ENCODE peak calls at places on chromosomes 13 and 19, in six cellular contexts. H is AG04450, W is thyroid gland, I is AG10803, B is omental fat pad, C is left lung. F is an unnamed sample.

GRCh38 chr13:101474419-101474957 is 22.0 kb downstream of the ITGBL1 start:
- DNase-seq in H (peak; percentile 90), W (no peak), I (peak; percentile 91), B (no peak), C (no peak), F (no peak)

GRCh38 chr19:8505680-8506401 is 3.4 kb upstream of the PRAM1 start:
- DNase-seq in H (peak; percentile 18), W (peak; percentile 86), I (peak; percentile 55), B (peak; percentile 73), C (peak; percentile 80), F (peak; percentile 96)

GRCh38 chr19:55549500-55550320 is 4.4 kb upstream of the SBK3 start:
- DNase-seq in H (peak; percentile 62), W (peak; percentile 78), I (peak; percentile 93), B (no peak), C (no peak), F (no peak)

GRCh38 chr13:95360052-95360451 is 58.8 kb upstream of the ABCC4 start:
- DNase-seq in H (no peak), W (no peak), I (no peak), B (no peak), C (no peak), F (no peak)

GRCh38 chr19:30324982-30325381 is 47.2 kb upstream of the ZNF536 start:
- DNase-seq in H (no peak), W (no peak), I (no peak), B (no peak), C (no peak), F (no peak)

GRCh38 chr13:53310786-53311185 is 282.2 kb downstream of the OLFM4 start:
- DNase-seq in H (no peak), W (no peak), I (no peak), B (no peak), C (no peak), F (no peak)

GRCh38 chr19:4120531-4120930 is 3.4 kb downstream of the MAP2K2 start:
- DNase-seq in H (no peak), W (no peak), I (peak; percentile 72), B (no peak), C (no peak), F (no peak)

GRCh38 chr19:10593820-10594637 is 6.9 kb upstream of the AP1M2 start:
- DNase-seq in H (no peak), W (peak; percentile 48), I (peak; percentile 61), B (no peak), C (no peak), F (no peak)

GRCh38 chr13:30133554-30133912 is 173.8 kb downstream of the KATNAL1 start:
- DNase-seq in H (no peak), W (no peak), I (no peak), B (no peak), C (no peak), F (no peak)

GRCh38 chr13:30363725-30364124 is 56.4 kb upstream of the KATNAL1 start:
- DNase-seq in H (no peak), W (no peak), I (no peak), B (no peak), C (no peak), F (no peak)

GRCh38 chr19:15836345-15836594 is 20.8 kb upstream of the OR10H1 start:
- DNase-seq in H (no peak), W (no peak), I (peak; percentile 25), B (peak; percentile 23), C (no peak), F (no peak)

GRCh38 chr13:94558721-94559120 is 37.2 kb downstream of the TGDS start:
- DNase-seq in H (no peak), W (no peak), I (no peak), B (no peak), C (no peak), F (no peak)

GRCh38 chr19:31119951-31120690 is 229.1 kb downstream of the TSHZ3 start:
- DNase-seq in H (no peak), W (peak; percentile 95), I (peak; percentile 42), B (no peak), C (no peak), F (no peak)

GRCh38 chr13:107767119-107767518 is 448.2 kb downstream of the LIG4 start:
- DNase-seq in H (no peak), W (no peak), I (no peak), B (no peak), C (no peak), F (no peak)

GRCh38 chr13:111076156-111077013 is 38.7 kb upstream of the ARHGEF7 start:
- DNase-seq in H (no peak), W (no peak), I (no peak), B (no peak), C (no peak), F (no peak)
- TF ChIP-seq CTCF in H (no peak), W (no peak), I (no peak), B (no peak), C (no peak), F (no peak)

GRCh38 chr19:48713864-48714755 is 5.4 kb downstream of the MAMSTR start:
- DNase-seq in H (peak; percentile 99), W (peak; percentile 99), I (peak; percentile 100), B (peak; percentile 94), C (peak; percentile 99), F (peak; percentile 99)

GRCh38 chr19:48714759-48715261 is 4.7 kb downstream of the MAMSTR start:
- DNase-seq in H (no peak), W (no peak), I (no peak), B (no peak), C (no peak), F (no peak)

GRCh38 chr19:48715276-48715675 is 4.2 kb downstream of the MAMSTR start:
- DNase-seq in H (no peak), W (no peak), I (no peak), B (no peak), C (no peak), F (no peak)

GRCh38 chr19:48711106-48711662 is 8.3 kb downstream of the MAMSTR start:
- DNase-seq in H (no peak), W (no peak), I (no peak), B (no peak), C (no peak), F (no peak)

DNA sequence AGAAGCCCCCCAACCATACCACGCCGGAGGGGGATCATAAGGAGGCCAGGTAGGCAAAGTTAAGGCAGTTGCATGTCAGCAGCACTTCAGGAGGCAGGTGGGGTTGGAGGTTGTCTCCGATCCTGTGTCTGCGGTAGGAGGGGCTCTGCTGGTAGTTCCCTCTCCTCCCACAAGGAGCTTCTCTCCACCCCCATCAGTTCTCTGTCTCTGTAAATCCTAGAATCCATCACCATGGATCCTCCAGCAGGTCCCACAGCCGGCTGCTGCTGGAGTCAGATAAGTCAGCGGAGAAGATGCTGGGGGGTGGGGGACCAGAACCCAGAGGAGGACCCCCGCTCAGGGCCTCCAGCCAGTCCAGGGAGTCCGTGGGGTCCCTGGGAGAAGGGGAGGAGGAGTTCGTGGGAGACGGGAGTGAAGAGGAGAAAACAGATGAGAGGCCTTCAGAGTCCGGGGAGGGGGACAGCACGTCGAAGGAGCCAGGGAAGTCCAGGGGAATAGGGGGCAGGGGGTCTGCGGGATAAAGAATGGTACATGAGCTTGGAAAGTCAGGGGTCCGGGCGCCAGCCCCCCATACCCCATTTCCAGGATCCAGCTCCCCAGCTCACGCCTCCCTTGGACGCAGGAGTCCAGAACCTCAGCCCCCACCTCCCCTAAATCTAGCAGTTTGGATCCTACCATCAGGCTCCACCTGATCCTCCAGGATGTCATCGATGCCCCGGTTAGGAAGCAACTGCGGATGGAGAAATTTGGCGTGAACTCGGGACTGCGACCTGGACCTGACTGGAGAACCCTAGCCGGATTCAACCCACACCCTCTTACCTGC is 6.3 kb downstream of the MAMSTR start:
- DNase-seq in H (no peak), W (no peak), I (no peak), B (no peak), C (no peak), F (no peak)
- TF ChIP-seq CTCF in H (peak; percentile 48), W (peak; percentile 5), I (peak; percentile 27), B (no peak), C (no peak), F (no peak)

DNA sequence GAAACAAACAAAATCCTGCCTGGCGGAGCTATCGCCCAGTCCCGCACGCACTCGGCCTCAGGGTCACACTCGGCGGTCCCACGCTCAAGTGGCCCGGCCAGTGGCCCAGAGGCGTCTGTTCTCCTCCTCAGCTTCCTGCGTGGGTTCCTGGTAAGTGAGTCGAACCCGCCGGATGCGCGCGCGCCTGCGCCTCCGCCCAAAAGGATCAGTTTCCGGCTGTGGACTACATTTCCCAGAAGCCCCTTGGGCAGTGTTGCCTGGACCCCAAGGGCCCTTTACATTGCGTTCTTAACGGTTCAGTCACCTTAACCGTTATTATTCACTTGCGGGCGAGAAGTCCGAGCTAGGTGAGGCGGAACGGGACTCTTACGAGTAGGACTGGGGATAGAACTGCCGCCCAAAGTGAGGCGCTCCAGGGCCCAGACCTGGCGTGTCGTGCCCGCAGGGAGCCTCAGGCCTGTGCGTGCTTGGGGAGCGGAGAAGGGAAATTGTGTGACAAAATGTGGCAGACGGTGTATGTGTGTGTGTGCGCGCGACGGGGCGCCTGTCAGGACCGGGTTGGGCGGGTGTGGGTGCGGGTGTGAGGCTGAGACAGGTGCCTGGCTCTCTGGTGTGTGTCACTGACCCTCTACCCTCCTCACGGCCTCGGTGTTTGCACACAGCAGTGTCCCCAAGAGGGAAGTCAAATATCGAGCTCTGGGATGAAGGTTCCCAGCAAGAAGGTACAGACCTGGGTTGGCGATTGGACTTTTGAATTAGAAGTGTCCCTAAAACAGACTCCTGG is at the start of gene ZNF546:
- DNase-seq in H (peak; percentile 74), W (peak; percentile 88), I (peak; percentile 87), B (peak; percentile 76), C (peak; percentile 93), F (peak; percentile 91)
- TF ChIP-seq CTCF in H (no peak), W (no peak), I (no peak), B (no peak), C (no peak), F (no peak)

GRCh38 chr19:35209646-35210045 is 18.9 kb downstream of the FAM187B start:
- DNase-seq in H (no peak), W (no peak), I (no peak), B (no peak), C (no peak), F (no peak)

GRCh38 chr19:35211545-35212230 is 16.9 kb downstream of the FAM187B start:
- DNase-seq in H (no peak), W (peak; percentile 29), I (no peak), B (no peak), C (peak; percentile 65), F (no peak)

GRCh38 chr19:35214766-35215422 is 13.6 kb downstream of the FAM187B start:
- DNase-seq in H (no peak), W (no peak), I (no peak), B (no peak), C (no peak), F (no peak)

GRCh38 chr19:35213678-35214632 is 14.6 kb downstream of the FAM187B start:
- DNase-seq in H (no peak), W (peak; percentile 35), I (peak; percentile 45), B (peak; percentile 36), C (peak; percentile 81), F (no peak)

DNA sequence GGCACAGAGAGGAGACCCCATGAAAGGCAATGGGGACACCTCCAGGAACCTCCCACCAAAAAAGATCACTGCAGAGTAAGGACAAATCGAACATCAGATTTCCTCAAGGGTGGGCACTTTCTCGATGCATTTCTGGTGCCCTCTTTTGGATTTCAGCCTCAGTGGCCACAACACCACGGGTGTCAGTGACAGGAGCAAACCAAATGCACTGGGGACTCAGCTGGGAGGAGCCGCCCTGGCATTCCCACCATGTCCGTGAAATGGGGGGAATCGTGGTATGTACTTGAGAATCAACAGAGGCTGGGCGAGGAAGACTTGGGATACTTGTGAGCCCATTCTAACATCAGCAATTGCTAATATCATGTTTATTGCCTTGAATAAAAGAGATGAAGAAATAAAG is 16.3 kb downstream of the FAM187B start:
- DNase-seq in H (no peak), W (no peak), I (no peak), B (no peak), C (no peak), F (no peak)
- TF ChIP-seq CTCF in H (no peak), W (no peak), I (no peak), B (no peak), C (no peak), F (no peak)

F was measured in D721Med.